ENCODE peak calls at places on chromosomes 5 and 9, in ten cellular contexts. One of them, this sample, is unnamed.

GRCh38 chr5:81575924-81576323 is 175.0 kb downstream of the SSBP2 start:
- DNase-seq in colonic mucosa: no peak
- DNase-seq in tibial artery: no peak
- DNase-seq in heart left ventricle: no peak
- DNase-seq in MM.1S: no peak
- DNase-seq in endodermal cell: no peak
- DNase-seq in GM23338: no peak
- DNase-seq in right atrium auricular region: no peak
- DNase-seq in upper lobe of right lung: no peak
- DNase-seq in neural progenitor cell: no peak
- DNase-seq in this sample: no peak

GRCh38 chr9:134634667-134635230 is 6.9 kb upstream of the COL5A1 start:
- DNase-seq in colonic mucosa: no peak
- DNase-seq in tibial artery: no peak
- DNase-seq in heart left ventricle: no peak
- DNase-seq in MM.1S: no peak
- DNase-seq in endodermal cell: peak; percentile 24
- DNase-seq in GM23338: no peak
- DNase-seq in right atrium auricular region: no peak
- DNase-seq in upper lobe of right lung: peak; percentile 31
- DNase-seq in neural progenitor cell: no peak
- DNase-seq in this sample: peak; percentile 34

GRCh38 chr5:172150514-172151425 is 37.3 kb downstream of the STK10 start:
- DNase-seq in colonic mucosa: no peak
- DNase-seq in tibial artery: peak; percentile 73
- DNase-seq in heart left ventricle: peak; percentile 79
- DNase-seq in MM.1S: no peak
- DNase-seq in endodermal cell: no peak
- DNase-seq in GM23338: no peak
- DNase-seq in right atrium auricular region: peak; percentile 80
- DNase-seq in upper lobe of right lung: peak; percentile 83
- DNase-seq in neural progenitor cell: no peak
- DNase-seq in this sample: peak; percentile 46

GRCh38 chr5:159294921-159295320 is 31.8 kb downstream of the UBLCP1 start:
- DNase-seq in colonic mucosa: no peak
- DNase-seq in tibial artery: no peak
- DNase-seq in heart left ventricle: no peak
- DNase-seq in MM.1S: no peak
- DNase-seq in endodermal cell: no peak
- DNase-seq in GM23338: no peak
- DNase-seq in right atrium auricular region: no peak
- DNase-seq in upper lobe of right lung: no peak
- DNase-seq in neural progenitor cell: no peak
- DNase-seq in this sample: no peak

GRCh38 chr9:124037790-124038189 is 26.2 kb downstream of the LHX2 start:
- DNase-seq in colonic mucosa: no peak
- DNase-seq in tibial artery: no peak
- DNase-seq in heart left ventricle: no peak
- DNase-seq in MM.1S: no peak
- DNase-seq in endodermal cell: peak; percentile 68
- DNase-seq in GM23338: peak; percentile 54
- DNase-seq in right atrium auricular region: no peak
- DNase-seq in upper lobe of right lung: peak; percentile 22
- DNase-seq in neural progenitor cell: peak; percentile 42
- DNase-seq in this sample: no peak

GRCh38 chr5:123035320-123035949 is 1.1 kb downstream of the PPIC start:
- DNase-seq in colonic mucosa: peak; percentile 70
- DNase-seq in tibial artery: peak; percentile 85
- DNase-seq in heart left ventricle: peak; percentile 71
- DNase-seq in MM.1S: peak; percentile 88
- DNase-seq in endodermal cell: peak; percentile 89
- DNase-seq in GM23338: peak; percentile 84
- DNase-seq in right atrium auricular region: peak; percentile 67
- DNase-seq in upper lobe of right lung: peak; percentile 81
- DNase-seq in neural progenitor cell: peak; percentile 69
- DNase-seq in this sample: peak; percentile 64

GRCh38 chr9:105881654-105882349 is 187.5 kb downstream of the TMEM38B start:
- DNase-seq in colonic mucosa: peak; percentile 59
- DNase-seq in tibial artery: no peak
- DNase-seq in heart left ventricle: peak; percentile 65
- DNase-seq in MM.1S: peak; percentile 81
- DNase-seq in endodermal cell: peak; percentile 93
- DNase-seq in GM23338: peak; percentile 93
- DNase-seq in right atrium auricular region: peak; percentile 71
- DNase-seq in upper lobe of right lung: peak; percentile 71
- DNase-seq in neural progenitor cell: peak; percentile 81
- DNase-seq in this sample: peak; percentile 37

GRCh38 chr5:157463621-157464407 is 3.8 kb downstream of the NIPAL4 start:
- DNase-seq in colonic mucosa: no peak
- DNase-seq in tibial artery: no peak
- DNase-seq in heart left ventricle: no peak
- DNase-seq in MM.1S: no peak
- DNase-seq in endodermal cell: peak; percentile 32
- DNase-seq in GM23338: no peak
- DNase-seq in right atrium auricular region: no peak
- DNase-seq in upper lobe of right lung: no peak
- DNase-seq in neural progenitor cell: no peak
- DNase-seq in this sample: no peak

GRCh38 chr5:144237851-144238250 is 67.2 kb downstream of the KCTD16 start:
- DNase-seq in colonic mucosa: no peak
- DNase-seq in tibial artery: no peak
- DNase-seq in heart left ventricle: no peak
- DNase-seq in MM.1S: peak; percentile 7
- DNase-seq in endodermal cell: no peak
- DNase-seq in GM23338: no peak
- DNase-seq in right atrium auricular region: no peak
- DNase-seq in upper lobe of right lung: no peak
- DNase-seq in neural progenitor cell: no peak
- DNase-seq in this sample: no peak

GRCh38 chr5:181188700-181189362 is 16.2 kb downstream of the TRIM7 start:
- DNase-seq in colonic mucosa: peak; percentile 89
- DNase-seq in tibial artery: peak; percentile 88
- DNase-seq in heart left ventricle: peak; percentile 77
- DNase-seq in MM.1S: peak; percentile 80
- DNase-seq in endodermal cell: peak; percentile 94
- DNase-seq in GM23338: peak; percentile 80
- DNase-seq in right atrium auricular region: peak; percentile 91
- DNase-seq in upper lobe of right lung: peak; percentile 76
- DNase-seq in neural progenitor cell: peak; percentile 86
- DNase-seq in this sample: peak; percentile 73

GRCh38 chr9:136075134-136075841 is 19.8 kb downstream of the NACC2 start:
- DNase-seq in colonic mucosa: no peak
- DNase-seq in tibial artery: peak; percentile 60
- DNase-seq in heart left ventricle: peak; percentile 55
- DNase-seq in MM.1S: no peak
- DNase-seq in endodermal cell: peak; percentile 44
- DNase-seq in GM23338: peak; percentile 10
- DNase-seq in right atrium auricular region: no peak
- DNase-seq in upper lobe of right lung: peak; percentile 61
- DNase-seq in neural progenitor cell: peak; percentile 1
- DNase-seq in this sample: peak; percentile 11

GRCh38 chr5:142143878-142144277 is 35.3 kb downstream of the NDFIP1 start:
- DNase-seq in colonic mucosa: no peak
- DNase-seq in tibial artery: no peak
- DNase-seq in heart left ventricle: no peak
- DNase-seq in MM.1S: peak; percentile 56
- DNase-seq in endodermal cell: no peak
- DNase-seq in GM23338: peak; percentile 62
- DNase-seq in right atrium auricular region: no peak
- DNase-seq in upper lobe of right lung: no peak
- DNase-seq in neural progenitor cell: peak; percentile 30
- DNase-seq in this sample: no peak

GRCh38 chr9:3080951-3081350 is 237.1 kb upstream of the PUM3 start:
- DNase-seq in colonic mucosa: no peak
- DNase-seq in tibial artery: no peak
- DNase-seq in heart left ventricle: no peak
- DNase-seq in MM.1S: no peak
- DNase-seq in endodermal cell: no peak
- DNase-seq in GM23338: no peak
- DNase-seq in right atrium auricular region: no peak
- DNase-seq in upper lobe of right lung: no peak
- DNase-seq in neural progenitor cell: no peak
- DNase-seq in this sample: no peak

GRCh38 chr5:172768573-172769323 is 2.2 kb downstream of the DUSP1 start:
- DNase-seq in colonic mucosa: no peak
- DNase-seq in tibial artery: peak; percentile 71
- DNase-seq in heart left ventricle: no peak
- DNase-seq in MM.1S: no peak
- DNase-seq in endodermal cell: peak; percentile 47
- DNase-seq in GM23338: no peak
- DNase-seq in right atrium auricular region: no peak
- DNase-seq in upper lobe of right lung: no peak
- DNase-seq in neural progenitor cell: no peak
- DNase-seq in this sample: peak; percentile 36

DNA sequence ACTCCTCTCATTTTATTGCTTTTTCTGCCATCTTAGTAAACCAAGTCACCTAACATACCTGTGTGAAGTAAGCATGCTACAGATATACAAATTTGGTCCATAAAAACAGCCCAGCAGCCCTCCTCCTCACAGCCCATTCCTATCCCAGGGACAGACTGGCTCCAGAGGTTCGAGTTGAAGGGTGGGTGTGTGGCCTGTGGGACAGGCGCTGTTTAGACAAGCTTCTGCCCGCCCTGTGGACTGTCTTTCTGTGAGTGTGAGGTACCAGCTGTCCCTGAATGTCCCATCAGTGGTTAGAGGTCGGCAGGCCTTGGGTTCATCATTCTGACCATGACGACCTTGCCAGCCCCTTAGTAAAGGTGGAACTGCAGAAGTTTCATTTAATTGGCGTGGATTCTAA is 82.0 kb downstream of the WNK2 start:
- DNase-seq in colonic mucosa: peak; percentile 18
- DNase-seq in tibial artery: no peak
- DNase-seq in heart left ventricle: no peak
- DNase-seq in MM.1S: no peak
- DNase-seq in endodermal cell: no peak
- DNase-seq in GM23338: no peak
- DNase-seq in right atrium auricular region: peak; percentile 40
- DNase-seq in upper lobe of right lung: no peak
- DNase-seq in neural progenitor cell: no peak
- DNase-seq in this sample: no peak
- H3K4me1 ChIP-seq in colonic mucosa: peaks cover 8% of the 10 kb centered on the region
- H3K4me1 ChIP-seq in tibial artery: no peaks in the 10 kb centered on the region
- H3K4me1 ChIP-seq in heart left ventricle: no peaks in the 10 kb centered on the region
- H3K4me1 ChIP-seq in MM.1S: peaks cover 51% of the 10 kb centered on the region
- H3K4me1 ChIP-seq in endodermal cell: no peaks in the 10 kb centered on the region
- H3K4me1 ChIP-seq in GM23338: no peaks in the 10 kb centered on the region
- H3K4me1 ChIP-seq in right atrium auricular region: peaks cover 33% of the 10 kb centered on the region
- H3K4me1 ChIP-seq in upper lobe of right lung: no peaks in the 10 kb centered on the region
- H3K4me1 ChIP-seq in neural progenitor cell: no peaks in the 10 kb centered on the region
- H3K4me1 ChIP-seq in this sample: peaks cover 9% of the 10 kb centered on the region

DNA sequence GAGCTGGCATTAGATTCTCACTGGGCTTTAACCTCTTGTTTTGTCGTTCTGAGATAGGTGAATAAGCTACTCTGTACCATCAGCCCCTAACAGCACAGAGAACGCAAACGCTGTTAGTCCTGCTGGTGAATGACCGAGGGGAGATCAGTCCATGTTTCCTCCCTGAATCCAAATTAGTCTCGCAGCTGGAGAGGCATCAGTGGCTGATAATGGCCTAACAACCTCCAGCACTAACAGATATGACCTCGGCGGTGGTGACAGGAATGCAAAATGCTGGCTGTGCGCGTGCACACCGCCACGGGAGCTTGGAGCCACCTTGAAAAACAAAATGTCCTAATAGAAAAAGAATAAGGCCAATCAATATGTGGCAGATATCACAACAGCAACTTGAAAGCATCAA is 77.6 kb upstream of the IRX1 start:
- DNase-seq in colonic mucosa: no peak
- DNase-seq in tibial artery: no peak
- DNase-seq in heart left ventricle: no peak
- DNase-seq in MM.1S: no peak
- DNase-seq in endodermal cell: no peak
- DNase-seq in GM23338: no peak
- DNase-seq in right atrium auricular region: no peak
- DNase-seq in upper lobe of right lung: no peak
- DNase-seq in neural progenitor cell: no peak
- DNase-seq in this sample: no peak
- TF ChIP-seq CTCF in colonic mucosa: no peak
- TF ChIP-seq CTCF in tibial artery: no peak
- TF ChIP-seq CTCF in heart left ventricle: no peak
- TF ChIP-seq CTCF in MM.1S: no peak
- TF ChIP-seq CTCF in endodermal cell: no peak
- TF ChIP-seq CTCF in GM23338: no peak
- TF ChIP-seq CTCF in right atrium auricular region: no peak
- TF ChIP-seq CTCF in upper lobe of right lung: no peak
- TF ChIP-seq CTCF in neural progenitor cell: no peak
- TF ChIP-seq CTCF in this sample: no peak

GRCh38 chr9:91301161-91301560 is 60.6 kb downstream of the AUH start:
- DNase-seq in colonic mucosa: no peak
- DNase-seq in tibial artery: no peak
- DNase-seq in heart left ventricle: no peak
- DNase-seq in MM.1S: no peak
- DNase-seq in endodermal cell: no peak
- DNase-seq in GM23338: no peak
- DNase-seq in right atrium auricular region: no peak
- DNase-seq in upper lobe of right lung: no peak
- DNase-seq in neural progenitor cell: no peak
- DNase-seq in this sample: no peak
- H3K27ac ChIP-seq in colonic mucosa: no peak overlapping the region
- H3K27ac ChIP-seq in tibial artery: peak overlapping the region; percentile 36
- H3K27ac ChIP-seq in heart left ventricle: no peak overlapping the region
- H3K27ac ChIP-seq in MM.1S: no peak overlapping the region
- H3K27ac ChIP-seq in endodermal cell: no peak overlapping the region
- H3K27ac ChIP-seq in GM23338: no peak overlapping the region
- H3K27ac ChIP-seq in right atrium auricular region: no peak overlapping the region
- H3K27ac ChIP-seq in upper lobe of right lung: no peak overlapping the region
- H3K27ac ChIP-seq in neural progenitor cell: no peak overlapping the region
- H3K27ac ChIP-seq in this sample: peak overlapping the region; percentile 91

GRCh38 chr5:14217587-14217986 is 74.4 kb downstream of the TRIO start:
- DNase-seq in colonic mucosa: no peak
- DNase-seq in tibial artery: no peak
- DNase-seq in heart left ventricle: no peak
- DNase-seq in MM.1S: no peak
- DNase-seq in endodermal cell: no peak
- DNase-seq in GM23338: no peak
- DNase-seq in right atrium auricular region: no peak
- DNase-seq in upper lobe of right lung: peak; percentile 68
- DNase-seq in neural progenitor cell: no peak
- DNase-seq in this sample: no peak
- H3K4me1 ChIP-seq in colonic mucosa: peaks cover 12% of the 10 kb centered on the region
- H3K4me1 ChIP-seq in tibial artery: peaks cover 43% of the 10 kb centered on the region
- H3K4me1 ChIP-seq in heart left ventricle: peaks cover 58% of the 10 kb centered on the region
- H3K4me1 ChIP-seq in MM.1S: peaks cover 41% of the 10 kb centered on the region
- H3K4me1 ChIP-seq in endodermal cell: peaks cover 8% of the 10 kb centered on the region
- H3K4me1 ChIP-seq in GM23338: peaks cover 95% of the 10 kb centered on the region
- H3K4me1 ChIP-seq in right atrium auricular region: peaks cover 45% of the 10 kb centered on the region
- H3K4me1 ChIP-seq in upper lobe of right lung: peaks cover 53% of the 10 kb centered on the region
- H3K4me1 ChIP-seq in neural progenitor cell: peaks cover 81% of the 10 kb centered on the region
- H3K4me1 ChIP-seq in this sample: peaks cover 74% of the 10 kb centered on the region

DNA sequence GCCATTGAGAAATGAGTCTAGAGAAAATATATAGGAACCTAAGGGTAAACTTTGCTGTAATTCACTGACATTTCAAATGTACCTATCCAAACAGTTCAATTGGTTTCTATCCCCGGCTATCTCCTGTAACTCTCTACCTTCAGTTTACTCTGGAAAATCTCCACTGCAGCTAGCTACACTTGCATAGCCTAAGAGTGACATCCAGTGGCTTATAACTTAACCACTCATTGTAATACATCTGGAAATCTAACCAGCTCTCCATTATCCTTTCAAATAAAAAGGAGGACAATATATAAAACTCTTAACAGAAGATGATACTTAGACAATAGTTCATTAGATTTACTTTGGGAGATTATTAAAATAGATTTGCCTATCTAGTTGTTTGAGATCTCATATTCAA is 35.3 kb upstream of the SPDL1 start:
- DNase-seq in colonic mucosa: no peak
- DNase-seq in tibial artery: no peak
- DNase-seq in heart left ventricle: no peak
- DNase-seq in MM.1S: no peak
- DNase-seq in endodermal cell: no peak
- DNase-seq in GM23338: peak; percentile 55
- DNase-seq in right atrium auricular region: no peak
- DNase-seq in upper lobe of right lung: no peak
- DNase-seq in neural progenitor cell: peak; percentile 45
- DNase-seq in this sample: no peak
- TF ChIP-seq CTCF in colonic mucosa: no peak
- TF ChIP-seq CTCF in tibial artery: peak; percentile 53
- TF ChIP-seq CTCF in heart left ventricle: peak; percentile 55
- TF ChIP-seq CTCF in MM.1S: no peak
- TF ChIP-seq CTCF in endodermal cell: peak; percentile 77
- TF ChIP-seq CTCF in GM23338: peak; percentile 51
- TF ChIP-seq CTCF in right atrium auricular region: peak; percentile 62
- TF ChIP-seq CTCF in upper lobe of right lung: peak; percentile 38
- TF ChIP-seq CTCF in neural progenitor cell: peak; percentile 54
- TF ChIP-seq CTCF in this sample: no peak

This sample was measured in psoas muscle.